ENCODE peak calls at places on chromosome 15, in six cellular contexts. B is nephron progenitor cell, S is B cell, U is mesothelial cell of epicardium, Z is sigmoid colon, E is mucosa of descending colon. C is an unnamed sample.

GRCh38 chr15:31504462-31504839 is 177.8 kb downstream of the KLF13 start:
- DNase-seq in E (no peak), S (no peak), B (no peak), U (no peak), Z (no peak), C (no peak)

GRCh38 chr15:44501768-44502366 is 35.1 kb upstream of the EIF3J start:
- DNase-seq in E (no peak), Z (no peak), S (peak; percentile 25), B (no peak), U (no peak), C (no peak)

GRCh38 chr15:43625086-43625485 is 6.5 kb upstream of the STRC start:
- DNase-seq in B (no peak), S (no peak), E (no peak), Z (no peak), U (no peak), C (no peak)

GRCh38 chr15:88653200-88654064 is 14.6 kb downstream of the ISG20 start:
- DNase-seq in Z (peak; percentile 53), S (no peak), E (peak; percentile 1), B (no peak), U (peak; percentile 29), C (no peak)

GRCh38 chr15:73414876-73415275 is 28.1 kb upstream of the REC114 start:
- DNase-seq in B (no peak), S (no peak), E (no peak), Z (no peak), U (no peak), C (no peak)

GRCh38 chr15:44536298-44536961 is 517 bp upstream of the EIF3J start:
- DNase-seq in U (peak; percentile 83), B (peak; percentile 85), E (peak; percentile 90), S (no peak), Z (no peak), C (peak; percentile 93)

GRCh38 chr15:50824507-50824906 is 59.0 kb upstream of the SPPL2A start:
- DNase-seq in S (no peak), U (no peak), B (no peak), Z (no peak), E (no peak), C (no peak)

GRCh38 chr15:96330064-96330449 is 443 bp upstream of the NR2F2 start:
- DNase-seq in U (peak; percentile 82), B (no peak), S (no peak), E (peak; percentile 70), Z (peak; percentile 92), C (no peak)

GRCh38 chr15:69402816-69403215 is 11.3 kb upstream of the KIF23 start:
- DNase-seq in E (no peak), B (no peak), U (no peak), S (no peak), Z (no peak), C (no peak)

GRCh38 chr15:64558460-64559179 is 98.2 kb downstream of the ZNF609 start:
- DNase-seq in U (no peak), S (no peak), B (no peak), E (no peak), Z (no peak), C (no peak)

GRCh38 chr15:68583936-68584703 is 5.3 kb downstream of the CORO2B start:
- DNase-seq in U (no peak), B (no peak), S (no peak), E (no peak), Z (no peak), C (no peak)

GRCh38 chr15:71410347-71410746 is 295.1 kb downstream of the THSD4 start:
- DNase-seq in E (peak; percentile 71), Z (no peak), U (no peak), S (no peak), B (no peak), C (no peak)

GRCh38 chr15:40388941-40389823 is 6.7 kb downstream of the KNSTRN start:
- DNase-seq in Z (no peak), U (no peak), B (no peak), E (no peak), S (no peak), C (no peak)

GRCh38 chr15:74365619-74366445 is 1.6 kb downstream of the CYP11A1 start:
- DNase-seq in S (peak; percentile 42), Z (peak; percentile 81), E (peak; percentile 29), B (peak; percentile 74), U (peak; percentile 70), C (no peak)

GRCh38 chr15:43748376-43748775 is 2.1 kb downstream of the PDIA3 start:
- DNase-seq in U (no peak), E (no peak), Z (no peak), B (no peak), S (peak; percentile 21), C (no peak)

GRCh38 chr15:89320200-89320599 is 14.4 kb downstream of the POLG start:
- DNase-seq in E (no peak), U (no peak), S (no peak), Z (no peak), B (no peak), C (no peak)

GRCh38 chr15:69011641-69012040 is 2.9 kb upstream of the NOX5 start:
- DNase-seq in U (no peak), E (no peak), Z (no peak), S (no peak), B (no peak), C (no peak)

GRCh38 chr15:70054884-70055387 is 42.8 kb downstream of the TLE3 start:
- DNase-seq in B (no peak), Z (peak; percentile 56), E (no peak), U (no peak), S (no peak), C (peak; percentile 35)

GRCh38 chr15:64521726-64522164 is 61.4 kb downstream of the ZNF609 start:
- DNase-seq in B (no peak), E (no peak), U (no peak), S (no peak), Z (peak; percentile 60), C (no peak)

GRCh38 chr15:70023064-70023768 is 74.5 kb downstream of the TLE3 start:
- DNase-seq in Z (no peak), S (peak; percentile 65), U (no peak), E (peak; percentile 46), B (no peak), C (peak; percentile 63)

GRCh38 chr15:70164910-70165791 is 67.4 kb upstream of the TLE3 start:
- DNase-seq in S (no peak), E (no peak), Z (peak; percentile 65), B (no peak), U (no peak), C (peak; percentile 45)

GRCh38 chr15:49863431-49864205 is 242.8 kb downstream of the DTWD1 start:
- DNase-seq in Z (no peak), E (no peak), B (no peak), S (no peak), U (no peak), C (no peak)

GRCh38 chr15:95044780-95045417 is 813.5 kb downstream of the MCTP2 start:
- DNase-seq in Z (no peak), B (no peak), U (no peak), E (no peak), S (no peak), C (no peak)

GRCh38 chr15:78808550-78808949 is 2.7 kb downstream of the ADAMTS7 start:
- DNase-seq in Z (no peak), U (no peak), B (no peak), E (peak; percentile 19), S (peak; percentile 42), C (no peak)
- TF ChIP-seq CTCF in Z (peak; percentile 27), U (peak; percentile 33), B (peak; percentile 42), E (no peak), S (peak; percentile 33), C (peak; percentile 45)

GRCh38 chr15:41930221-41930866 is 36.5 kb upstream of the SPTBN5 start:
- DNase-seq in E (peak; percentile 86), Z (no peak), B (no peak), S (no peak), U (no peak), C (peak; percentile 76)
- TF ChIP-seq CTCF in E (no peak), Z (no peak), B (no peak), S (no peak), U (no peak), C (no peak)

DNA sequence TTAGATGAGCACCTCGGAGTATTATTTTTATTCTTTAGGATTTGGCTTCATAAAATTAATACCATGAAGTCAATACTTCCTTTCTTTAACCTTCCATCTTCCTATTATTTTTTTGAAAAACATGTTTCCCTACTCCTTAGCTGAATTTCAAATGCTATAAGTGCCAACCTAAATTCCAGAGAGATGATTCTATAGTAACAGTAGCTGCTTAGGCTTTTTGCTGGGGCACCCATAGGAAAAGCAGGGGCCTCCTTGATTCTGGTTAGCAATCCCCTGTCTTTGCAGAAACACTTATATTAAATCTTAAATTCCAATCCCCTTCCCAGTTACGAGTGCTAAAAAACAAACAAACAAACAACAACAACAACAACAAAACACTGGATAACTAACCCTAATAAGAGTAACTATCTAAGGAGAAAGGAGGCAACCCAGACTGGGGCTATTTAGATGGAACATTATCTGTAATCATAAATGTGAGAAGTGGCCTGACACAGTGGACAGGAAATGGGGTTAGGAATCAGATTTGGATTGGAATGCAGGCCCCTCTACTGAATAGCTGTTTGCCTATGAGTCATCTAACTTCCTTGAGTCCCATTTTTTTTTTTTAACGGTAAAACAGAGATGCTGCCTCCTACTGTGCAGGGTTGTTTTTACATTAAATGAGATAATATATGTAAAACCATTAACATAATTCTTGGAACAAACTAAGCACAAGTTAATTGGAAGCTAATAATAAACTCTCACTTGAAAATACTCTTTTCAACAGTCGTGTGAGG is 148.1 kb downstream of the WDR72 start:
- DNase-seq in S (no peak), E (no peak), Z (no peak), U (no peak), B (no peak), C (no peak)
- TF ChIP-seq CTCF in S (no peak), E (no peak), Z (no peak), U (no peak), B (no peak), C (no peak)

GRCh38 chr15:23472678-23473077 is 25.6 kb upstream of the GOLGA6L2 start:
- DNase-seq in E (no peak), S (no peak), U (no peak), Z (no peak), B (no peak), C (no peak)

GRCh38 chr15:23472033-23472432 is 25.0 kb upstream of the GOLGA6L2 start:
- DNase-seq in Z (no peak), S (no peak), E (no peak), U (no peak), B (no peak), C (no peak)

DNA sequence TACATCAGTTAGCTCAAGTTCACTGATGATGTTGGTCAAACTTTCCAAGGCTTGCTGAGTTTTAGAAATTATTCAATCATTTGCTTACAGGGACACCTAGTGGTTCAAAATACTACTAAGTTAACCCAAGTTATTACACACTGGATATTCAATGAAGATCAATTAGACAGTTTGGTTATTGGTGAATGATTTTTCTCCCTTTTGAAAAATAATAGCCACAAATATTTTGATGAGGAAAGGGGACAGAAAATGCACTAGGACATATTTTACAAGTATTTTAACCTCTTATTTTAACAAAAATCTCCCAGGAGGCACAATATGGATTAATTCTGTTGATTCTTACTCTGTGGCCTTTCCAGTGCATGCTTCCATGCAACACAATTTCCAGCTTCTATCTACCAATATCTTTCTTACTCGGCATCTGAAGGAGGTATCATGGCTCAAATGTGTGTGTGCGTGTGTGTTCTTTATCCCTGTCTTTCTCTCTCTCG is 20.1 kb upstream of the GOLGA6L2 start:
- DNase-seq in Z (no peak), U (no peak), E (no peak), S (no peak), B (no peak), C (no peak)
- TF ChIP-seq CTCF in Z (peak; percentile 32), U (no peak), E (no peak), S (peak; percentile 24), B (peak; percentile 40), C (peak; percentile 34)